ENCODE peak calls at places on chromosomes 6 and 20, in nine cellular contexts. T, X, E, V, C, L, G, W and B are unnamed samples.

GRCh38 chr20:12638633-12639360 is 370.0 kb upstream of the SPTLC3 start:
- DNase-seq in W (no peak), V (no peak), C (no peak), L (no peak), E (no peak), T (no peak), G (no peak), X (no peak), B (no peak)

GRCh38 chr20:46031701-46032254 is 2.8 kb downstream of the SLC12A5 start:
- DNase-seq in T (no peak), L (no peak), E (peak; percentile 79), C (no peak), G (no peak), X (no peak), V (no peak), W (no peak), B (no peak)

GRCh38 chr20:51382986-51383821 is 159.3 kb downstream of the NFATC2 start:
- DNase-seq in W (no peak), T (no peak), C (no peak), L (no peak), V (no peak), X (peak; percentile 26), E (peak; percentile 86), G (peak; percentile 62), B (no peak)

GRCh38 chr6:15336905-15337583 is 91.2 kb downstream of the JARID2 start:
- DNase-seq in G (no peak), V (no peak), L (no peak), X (no peak), W (no peak), T (no peak), E (no peak), C (no peak), B (no peak)

GRCh38 chr6:33199687-33200233 is 705 bp downstream of the RXRB start:
- DNase-seq in T (peak; percentile 89), C (peak; percentile 53), E (no peak), L (peak; percentile 76), X (no peak), G (peak; percentile 86), V (peak; percentile 31), W (peak; percentile 55), B (no peak)

GRCh38 chr6:116764961-116765841 is at the start of gene FAM162B:
- DNase-seq in W (peak; percentile 25), C (no peak), V (peak; percentile 14), L (peak; percentile 16), G (peak; percentile 28), T (peak; percentile 80), E (peak; percentile 54), X (no peak), B (no peak)

GRCh38 chr6:12291785-12292604 is 1.8 kb downstream of the EDN1 start:
- DNase-seq in T (no peak), G (peak; percentile 52), C (no peak), L (peak; percentile 63), W (no peak), V (no peak), X (no peak), E (no peak), B (no peak)

GRCh38 chr6:137973201-137973600 is 106.1 kb downstream of the TNFAIP3 start:
- DNase-seq in G (no peak), T (no peak), E (no peak), L (peak; percentile 59), C (no peak), V (no peak), X (no peak), W (peak; percentile 62), B (no peak)

GRCh38 chr20:16267526-16267925 is 305.7 kb downstream of the KIF16B start:
- DNase-seq in E (no peak), G (no peak), L (no peak), C (no peak), T (no peak), X (no peak), W (no peak), V (no peak), B (no peak)

GRCh38 chr20:33733654-33734576 is 2.1 kb downstream of the ZNF341 start:
- DNase-seq in W (peak; percentile 72), G (peak; percentile 71), E (no peak), T (no peak), X (peak; percentile 75), C (peak; percentile 71), V (peak; percentile 52), L (peak; percentile 84), B (no peak)

GRCh38 chr20:6814945-6815344 is 47.5 kb downstream of the BMP2 start:
- DNase-seq in G (no peak), T (no peak), W (no peak), X (no peak), V (no peak), C (no peak), L (no peak), E (no peak), B (no peak)

GRCh38 chr6:36655073-36655847 is 23.3 kb upstream of the CDKN1A start:
- DNase-seq in X (no peak), E (no peak), G (no peak), L (no peak), W (no peak), C (no peak), T (no peak), V (no peak), B (no peak)

GRCh38 chr6:83862776-83863471 is 3.4 kb downstream of the CYB5R4 start:
- DNase-seq in G (no peak), E (no peak), L (no peak), V (no peak), T (no peak), C (no peak), W (no peak), X (no peak), B (no peak)

GRCh38 chr20:10982692-10983091 is 308.9 kb upstream of the JAG1 start:
- DNase-seq in C (peak; percentile 28), T (peak; percentile 85), E (no peak), L (peak; percentile 91), W (peak; percentile 61), V (peak; percentile 98), G (peak; percentile 25), X (peak; percentile 86), B (peak; percentile 64)

GRCh38 chr6:166434336-166434735 is 51.6 kb upstream of the MPC1 start:
- DNase-seq in T (no peak), G (no peak), V (no peak), E (peak; percentile 12), W (no peak), L (no peak), C (no peak), X (no peak), B (no peak)

GRCh38 chr20:9930142-9930541 is 91.3 kb upstream of the PAK5 start:
- DNase-seq in E (no peak), C (no peak), G (no peak), T (no peak), W (no peak), L (no peak), V (no peak), X (no peak), B (no peak)

GRCh38 chr20:316316-317068 is 8.9 kb upstream of the SOX12 start:
- DNase-seq in V (no peak), T (no peak), C (no peak), X (peak; percentile 55), G (no peak), L (no peak), W (peak; percentile 55), E (no peak), B (no peak)

GRCh38 chr20:51593584-51593983 is 51.1 kb upstream of the NFATC2 start:
- DNase-seq in T (no peak), W (no peak), E (no peak), L (no peak), V (no peak), G (no peak), X (no peak), C (no peak), B (no peak)

GRCh38 chr6:117188627-117189201 is 76.6 kb upstream of the VGLL2 start:
- DNase-seq in C (no peak), T (no peak), W (no peak), E (no peak), L (no peak), X (no peak), V (no peak), G (no peak), B (no peak)

GRCh38 chr6:51718533-51718932 is 368.9 kb downstream of the PKHD1 start:
- DNase-seq in C (no peak), X (no peak), G (no peak), E (no peak), L (no peak), T (no peak), W (no peak), V (no peak), B (no peak)
- H3K4me3 ChIP-seq in C (no peak overlapping the region), X (no peak overlapping the region), G (no peak overlapping the region), E (no peak overlapping the region), L (no peak overlapping the region), T (no peak overlapping the region), W (no peak overlapping the region), V (no peak overlapping the region), B (no peak overlapping the region)

GRCh38 chr6:2846873-2847224 is 5.2 kb upstream of the SERPINB1 start:
- DNase-seq in W (no peak), G (peak; percentile 16), V (no peak), T (no peak), E (no peak), L (no peak), C (no peak), X (no peak), B (no peak)
- H3K4me3 ChIP-seq in W (no peak overlapping the region), G (no peak overlapping the region), V (peak overlapping the region; percentile 37), T (peak overlapping the region; percentile 33), E (no peak overlapping the region), L (no peak overlapping the region), C (peak overlapping the region; percentile 13), X (peak overlapping the region; percentile 28), B (peak overlapping the region; percentile 28)

GRCh38 chr20:24764825-24765224 is 184.2 kb upstream of the CST7 start:
- DNase-seq in X (no peak), C (no peak), W (no peak), G (no peak), E (no peak), L (no peak), T (no peak), V (no peak), B (no peak)

GRCh38 chr20:24765316-24766142 is 183.5 kb upstream of the CST7 start:
- DNase-seq in E (no peak), L (no peak), W (no peak), X (no peak), C (no peak), G (no peak), T (no peak), V (no peak), B (no peak)

GRCh38 chr20:24767623-24768100 is 181.4 kb upstream of the CST7 start:
- DNase-seq in L (no peak), T (no peak), X (no peak), C (no peak), V (no peak), W (no peak), E (no peak), G (no peak), B (no peak)

GRCh38 chr20:24766826-24767622 is 182.0 kb upstream of the CST7 start:
- DNase-seq in X (no peak), T (no peak), E (no peak), G (no peak), W (no peak), C (no peak), L (no peak), V (no peak), B (no peak)

GRCh38 chr20:24766143-24766527 is 182.9 kb upstream of the CST7 start:
- DNase-seq in G (no peak), X (no peak), E (no peak), C (no peak), L (no peak), T (no peak), W (no peak), V (no peak), B (no peak)
- H3K4me3 ChIP-seq in G (no peak overlapping the region), X (no peak overlapping the region), E (no peak overlapping the region), C (no peak overlapping the region), L (no peak overlapping the region), T (no peak overlapping the region), W (no peak overlapping the region), V (no peak overlapping the region), B (no peak overlapping the region)

GRCh38 chr6:160131636-160132296 is 10.2 kb downstream of the SLC22A1 start:
- DNase-seq in X (no peak), G (no peak), C (no peak), L (no peak), W (no peak), T (no peak), V (no peak), E (no peak), B (no peak)
- H3K4me3 ChIP-seq in X (no peak overlapping the region), G (no peak overlapping the region), C (no peak overlapping the region), L (no peak overlapping the region), W (no peak overlapping the region), T (no peak overlapping the region), V (no peak overlapping the region), E (no peak overlapping the region), B (no peak overlapping the region)